ENCODE peak calls at places on chromosomes 11 and 22, in five cellular contexts. T is HEK293T, H is COR-L47, Z is non-pigmented ciliary epithelial cell, W is kidney. V is an unnamed sample.

GRCh38 chr22:43110927-43111623 is 525 bp downstream of the BIK start:
- DNase-seq in T (no peak), H (no peak), Z (no peak), W (no peak), V (no peak)

GRCh38 chr11:103700605-103701004 is 335.8 kb upstream of the DDI1 start:
- DNase-seq in T (no peak), H (no peak), Z (peak), W (no peak), V (no peak)

GRCh38 chr11:65412271-65413076 is 10.1 kb upstream of the NEAT1 start:
- DNase-seq in T (no peak), H (no peak), Z (no peak), W (peak), V (no peak)

GRCh38 chr11:64601605-64602465 is 10.8 kb downstream of the SLC22A12 start:
- DNase-seq in T (no peak), H (no peak), Z (no peak), W (peak), V (no peak)

GRCh38 chr11:119864836-119865235 is 135.8 kb upstream of the NECTIN1 start:
- DNase-seq in T (no peak), H (no peak), Z (no peak), W (no peak), V (no peak)

GRCh38 chr11:112903310-112903709 is 57.9 kb upstream of the NCAM1 start:
- DNase-seq in T (peak), H (peak), Z (no peak), W (no peak), V (no peak)

GRCh38 chr11:72378704-72379383 is 55.5 kb downstream of the CLPB start:
- DNase-seq in T (no peak), H (no peak), Z (no peak), W (no peak), V (peak)

GRCh38 chr11:10293423-10294288 is at the start of gene SBF2:
- DNase-seq in T (peak), H (peak), Z (no peak), W (peak), V (no peak)

GRCh38 chr22:34812631-34813030 is 253.3 kb upstream of the ISX start:
- DNase-seq in T (no peak), H (no peak), Z (no peak), W (no peak), V (no peak)

GRCh38 chr22:17191163-17191562 is 28.1 kb downstream of the ADA2 start:
- DNase-seq in T (no peak), H (no peak), Z (no peak), W (no peak), V (peak)

GRCh38 chr22:20021196-20022181 is 579 bp downstream of the TANGO2 start:
- DNase-seq in T (no peak), H (no peak), Z (no peak), W (peak), V (no peak)

GRCh38 chr11:38176812-38177322 is 1578.8 kb upstream of the RAG2 start:
- DNase-seq in T (no peak), H (no peak), Z (no peak), W (no peak), V (no peak)

GRCh38 chr22:40383905-40384304 is 13.5 kb downstream of the SGSM3 start:
- DNase-seq in T (no peak), H (no peak), Z (peak), W (no peak), V (no peak)

GRCh38 chr22:23401910-23402274 is 178.2 kb downstream of the IGLL1 start:
- DNase-seq in T (no peak), H (no peak), Z (no peak), W (peak), V (no peak)

GRCh38 chr11:70016666-70017347 is 61.3 kb upstream of the ANO1 start:
- DNase-seq in T (no peak), H (no peak), Z (peak), W (no peak), V (peak)

GRCh38 chr22:45097061-45097460 is 66.7 kb upstream of the NUP50 start:
- DNase-seq in T (no peak), H (no peak), Z (no peak), W (no peak), V (no peak)

GRCh38 chr22:33918676-33919590 is 1.3 kb downstream of the LARGE1 start:
- DNase-seq in T (no peak), H (no peak), Z (no peak), W (no peak), V (no peak)

GRCh38 chr11:78256962-78257361 is 68.2 kb downstream of the USP35 start:
- DNase-seq in T (no peak), H (no peak), Z (peak), W (peak), V (peak)

GRCh38 chr11:134696455-134696854 is 284.4 kb upstream of the B3GAT1 start:
- DNase-seq in T (no peak), H (no peak), Z (no peak), W (no peak), V (no peak)

GRCh38 chr22:18031670-18032454 is 7.5 kb upstream of the MICAL3 start:
- DNase-seq in T (no peak), H (peak), Z (peak), W (peak), V (peak)

GRCh38 chr22:19870153-19871022 is 15.7 kb upstream of the GNB1L start:
- DNase-seq in T (no peak), H (no peak), Z (no peak), W (peak), V (no peak)

GRCh38 chr22:49957826-49958461 is 2.6 kb upstream of the PIM3 start:
- DNase-seq in T (no peak), H (no peak), Z (no peak), W (peak), V (no peak)

GRCh38 chr11:93089474-93090102 is 108.2 kb downstream of the SLC36A4 start:
- DNase-seq in T (peak), H (no peak), Z (peak), W (no peak), V (peak)

GRCh38 chr22:26563022-26563421 is 26.9 kb downstream of the TPST2 start:
- DNase-seq in T (no peak), H (no peak), Z (no peak), W (no peak), V (no peak)

GRCh38 chr11:61618991-61619390 is 38.1 kb upstream of the SYT7 start:
- DNase-seq in T (no peak), H (no peak), Z (no peak), W (no peak), V (no peak)

GRCh38 chr11:29782447-29782846 is 234.4 kb downstream of the KCNA4 start:
- DNase-seq in T (no peak), H (no peak), Z (no peak), W (no peak), V (no peak)

GRCh38 chr11:77081381-77081851 is 14.6 kb downstream of the CAPN5 start:
- DNase-seq in T (no peak), H (no peak), Z (no peak), W (peak), V (no peak)

GRCh38 chr11:819129-819931 is 616 bp downstream of the PNPLA2 start:
- DNase-seq in T (peak), H (peak), Z (no peak), W (peak), V (peak)

GRCh38 chr11:47466701-47467250 is 17.8 kb upstream of the RAPSN start:
- DNase-seq in T (no peak), H (peak), Z (no peak), W (peak), V (peak)

GRCh38 chr11:50174189-50174588 is 141.5 kb downstream of the OR4C45 start:
- DNase-seq in T (no peak), H (no peak), Z (peak), W (no peak), V (no peak)

GRCh38 chr11:125170406-125171031 is 6.0 kb downstream of the PKNOX2 start:
- DNase-seq in T (no peak), H (no peak), Z (peak), W (peak), V (peak)

GRCh38 chr11:15665368-15665871 is 550.7 kb downstream of the INSC start:
- DNase-seq in T (no peak), H (no peak), Z (no peak), W (no peak), V (no peak)

GRCh38 chr11:104522123-104522522 is 358.2 kb upstream of the PDGFD start:
- DNase-seq in T (no peak), H (no peak), Z (no peak), W (no peak), V (no peak)

GRCh38 chr11:56932572-56933235 is 56.0 kb upstream of the OR5AK2 start:
- DNase-seq in T (no peak), H (no peak), Z (peak), W (no peak), V (peak)

GRCh38 chr11:62133328-62134065 is 9.7 kb downstream of the INCENP start:
- DNase-seq in T (no peak), H (no peak), Z (no peak), W (peak), V (no peak)